ENCODE peak calls at places on chromosomes 2 and 18, in six cellular contexts. K is kidney, R is left ventricle myocardium inferior, N is WERI-Rb-1, Q is prostate gland, L is astrocyte of the cerebellum. F is an unnamed sample.

GRCh38 chr2:46873632-46874068 is 42.0 kb downstream of the MCFD2 start:
- DNase-seq in K (peak; percentile 88), R (peak; percentile 46), N (no peak), Q (peak; percentile 38), L (peak; percentile 83), F (peak; percentile 95)

GRCh38 chr2:207008105-207008990 is 69.0 kb downstream of the CPO start:
- DNase-seq in K (no peak), R (no peak), N (no peak), Q (no peak), L (no peak), F (no peak)

GRCh38 chr2:145752091-145752806 is 1232.3 kb upstream of the ZEB2 start:
- DNase-seq in K (no peak), R (no peak), N (no peak), Q (peak; percentile 14), L (peak; percentile 88), F (peak; percentile 45)

GRCh38 chr2:133262888-133263287 is 305.4 kb downstream of the NCKAP5 start:
- DNase-seq in K (no peak), R (no peak), N (peak; percentile 13), Q (no peak), L (no peak), F (no peak)

GRCh38 chr2:2291500-2292260 is 39.4 kb downstream of the MYT1L start:
- DNase-seq in K (no peak), R (peak; percentile 25), N (peak; percentile 62), Q (peak; percentile 7), L (no peak), F (no peak)

GRCh38 chr2:218605438-218605837 is 2.3 kb upstream of the PLCD4 start:
- DNase-seq in K (no peak), R (no peak), N (no peak), Q (no peak), L (peak; percentile 45), F (peak; percentile 69)

GRCh38 chr18:48157956-48158355 is 227.5 kb upstream of the SMAD2 start:
- DNase-seq in K (no peak), R (no peak), N (no peak), Q (peak; percentile 43), L (no peak), F (no peak)

GRCh38 chr2:217790195-217790594 is 212.6 kb downstream of the TNS1 start:
- DNase-seq in K (no peak), R (no peak), N (no peak), Q (no peak), L (no peak), F (no peak)

GRCh38 chr2:216775043-216775453 is 79.7 kb upstream of the IGFBP5 start:
- DNase-seq in K (peak; percentile 84), R (peak; percentile 28), N (peak; percentile 88), Q (no peak), L (peak; percentile 83), F (peak; percentile 52)

GRCh38 chr2:219810895-219811294 is 183.5 kb downstream of the SLC4A3 start:
- DNase-seq in K (no peak), R (no peak), N (no peak), Q (no peak), L (no peak), F (no peak)

GRCh38 chr2:145194671-145195070 is 674.8 kb upstream of the ZEB2 start:
- DNase-seq in K (no peak), R (no peak), N (no peak), Q (no peak), L (no peak), F (no peak)

GRCh38 chr18:9902832-9903231 is 11.0 kb upstream of the VAPA start:
- DNase-seq in K (no peak), R (peak; percentile 38), N (peak; percentile 87), Q (no peak), L (no peak), F (no peak)

GRCh38 chr2:24919100-24919976 is 699 bp downstream of the ADCY3 start:
- DNase-seq in K (no peak), R (no peak), N (peak; percentile 45), Q (peak; percentile 21), L (no peak), F (no peak)

GRCh38 chr18:10524507-10525425 is 1.1 kb upstream of the NAPG start:
- DNase-seq in K (no peak), R (no peak), N (no peak), Q (no peak), L (peak; percentile 44), F (no peak)

GRCh38 chr2:106584304-106584954 is 97.3 kb downstream of the CD8B2 start:
- DNase-seq in K (no peak), R (no peak), N (no peak), Q (no peak), L (no peak), F (no peak)

DNA sequence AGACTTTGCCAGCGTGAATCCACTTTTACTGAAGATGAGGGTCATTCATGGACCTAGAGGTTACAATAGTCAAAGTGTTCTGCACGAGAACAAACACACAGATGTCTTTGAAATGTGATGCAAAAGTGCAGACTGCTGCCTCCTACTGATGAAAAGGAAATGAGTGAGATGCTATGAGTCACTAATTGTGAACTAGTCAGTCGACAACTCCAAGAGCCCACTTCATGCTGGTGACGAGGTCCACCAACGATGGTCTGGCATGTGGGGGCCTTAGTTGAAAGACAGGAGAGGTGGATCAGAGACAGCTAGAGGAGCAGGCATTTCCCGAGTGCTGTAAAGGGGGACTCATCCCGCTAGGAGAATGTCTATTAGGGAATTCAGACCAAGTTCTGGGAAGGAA is 17.1 kb upstream of the ZNF236 start:
- DNase-seq in K (no peak), R (no peak), N (no peak), Q (no peak), L (no peak), F (no peak)
- TF ChIP-seq CTCF in K (no peak), R (no peak), N (peak; percentile 32), Q (no peak), L (peak; percentile 27), F (no peak)

GRCh38 chr2:27080140-27080469 is 1.7 kb downstream of the EMILIN1 start:
- DNase-seq in K (no peak), R (no peak), N (no peak), Q (no peak), L (no peak), F (no peak)

GRCh38 chr2:27079233-27080139 is 1.1 kb downstream of the EMILIN1 start:
- DNase-seq in K (peak; percentile 74), R (no peak), N (peak; percentile 34), Q (no peak), L (no peak), F (no peak)

GRCh38 chr2:27078267-27079194 is at the start of gene EMILIN1:
- DNase-seq in K (peak; percentile 97), R (peak; percentile 88), N (no peak), Q (no peak), L (peak; percentile 94), F (peak; percentile 94)

GRCh38 chr2:27081984-27082772 is 3.8 kb downstream of the EMILIN1 start:
- DNase-seq in K (no peak), R (no peak), N (no peak), Q (no peak), L (no peak), F (no peak)

GRCh38 chr2:27080603-27080938 is 2.2 kb downstream of the EMILIN1 start:
- DNase-seq in K (no peak), R (no peak), N (no peak), Q (no peak), L (no peak), F (no peak)
- H3K4me3 ChIP-seq in K (no peak overlapping the region), R (peak overlapping the region; percentile 68), N (no peak overlapping the region), Q (peak overlapping the region; percentile 29), L (peak overlapping the region; percentile 63), F (peak overlapping the region; percentile 93)

GRCh38 chr2:120177011-120177621 is 46.1 kb downstream of the TMEM185B start:
- DNase-seq in K (peak; percentile 82), R (peak; percentile 25), N (no peak), Q (peak; percentile 59), L (no peak), F (no peak)

GRCh38 chr2:120176526-120176925 is 46.7 kb downstream of the TMEM185B start:
- DNase-seq in K (no peak), R (no peak), N (no peak), Q (no peak), L (no peak), F (no peak)

GRCh38 chr2:120177973-120178372 is 45.2 kb downstream of the TMEM185B start:
- DNase-seq in K (no peak), R (no peak), N (no peak), Q (no peak), L (no peak), F (no peak)

GRCh38 chr2:120180066-120180465 is 43.1 kb downstream of the TMEM185B start:
- DNase-seq in K (no peak), R (no peak), N (no peak), Q (no peak), L (no peak), F (no peak)

GRCh38 chr2:120182019-120182560 is 41.1 kb downstream of the TMEM185B start:
- DNase-seq in K (no peak), R (no peak), N (no peak), Q (no peak), L (no peak), F (no peak)
- TF ChIP-seq CTCF in K (no peak), R (no peak), N (no peak), Q (no peak), L (no peak), F (no peak)

DNA sequence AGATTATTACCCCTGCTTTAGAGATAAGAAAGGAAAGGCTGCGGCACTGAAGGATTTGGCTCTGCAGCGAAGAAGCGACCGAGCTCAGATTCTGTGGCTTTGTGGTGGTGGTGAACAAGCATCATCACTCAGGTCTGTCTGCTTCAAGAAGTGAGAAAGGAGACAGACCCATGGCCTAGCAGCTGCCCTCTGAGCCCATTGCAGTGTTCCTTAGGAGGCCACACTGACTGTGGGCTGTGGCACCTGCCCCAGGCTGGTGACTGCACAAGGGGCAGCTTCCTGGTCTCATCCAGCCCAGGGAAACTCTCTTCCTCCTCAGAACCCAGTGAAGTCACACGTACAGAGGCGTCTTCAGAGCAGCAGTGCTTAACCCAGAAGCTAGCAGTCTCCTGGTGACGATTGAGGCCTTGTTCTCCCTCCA is 22.3 kb downstream of the BIN1 start:
- DNase-seq in K (no peak), R (no peak), N (no peak), Q (no peak), L (no peak), F (no peak)
- H3K4me3 ChIP-seq in K (no peak overlapping the region), R (no peak overlapping the region), N (no peak overlapping the region), Q (no peak overlapping the region), L (no peak overlapping the region), F (no peak overlapping the region)

GRCh38 chr2:157497603-157498314 is 53.9 kb upstream of the CYTIP start:
- DNase-seq in K (no peak), R (no peak), N (peak; percentile 10), Q (no peak), L (peak; percentile 12), F (peak; percentile 11)
- TF ChIP-seq CTCF in K (peak; percentile 67), R (peak; percentile 71), N (peak; percentile 67), Q (peak; percentile 45), L (peak; percentile 75), F (peak; percentile 63)

DNA sequence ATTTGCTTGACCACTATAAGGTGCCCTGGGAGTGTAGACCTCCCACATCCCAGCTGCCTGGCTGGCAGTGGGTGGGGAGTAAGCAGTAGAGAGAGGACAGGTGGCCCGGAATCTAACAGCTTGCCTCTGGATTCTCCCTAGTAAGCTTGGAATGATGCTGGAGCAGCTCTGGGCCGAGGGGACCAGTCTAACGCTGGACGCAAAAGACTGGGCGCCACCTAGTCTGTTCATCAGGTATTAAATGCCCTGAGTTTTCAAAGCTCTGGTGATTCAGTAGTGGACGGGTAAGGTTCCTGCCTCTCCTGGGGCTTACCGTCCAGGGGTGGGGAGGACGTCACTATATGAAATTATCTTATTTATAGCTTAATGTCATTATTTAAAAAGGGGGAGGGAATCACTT is 648 bp upstream of the LYPD6B start:
- DNase-seq in K (no peak), R (no peak), N (peak; percentile 17), Q (no peak), L (no peak), F (no peak)
- H3K4me3 ChIP-seq in K (peak overlapping the region; percentile 9), R (no peak overlapping the region), N (no peak overlapping the region), Q (peak overlapping the region; percentile 55), L (no peak overlapping the region), F (no peak overlapping the region)

GRCh38 chr2:67048314-67048713 is 348.8 kb upstream of the ETAA1 start:
- DNase-seq in K (no peak), R (no peak), N (no peak), Q (no peak), L (no peak), F (no peak)
- TF ChIP-seq CTCF in K (no peak), R (no peak), N (peak; percentile 7), Q (no peak), L (no peak), F (peak; percentile 11)